ENCODE peak calls at places on chromosomes 5 and 9, in seven cellular contexts. R is IMR-90, J is A549, E is uterus, L is NCI-H748 treated with DMSO at 0.1 percent for 48 hours, W is left ventricle myocardium superior, B is T-helper 9 cell. V is an unnamed sample.

GRCh38 chr5:181242031-181242451 is 1.7 kb downstream of the RACK1 start:
- DNase-seq in R (no peak), B (no peak), J (no peak), L (no peak), W (no peak), E (no peak), V (peak; percentile 43)

GRCh38 chr5:1652873-1653707 is 129.3 kb upstream of the LPCAT1 start:
- DNase-seq in E (no peak), W (no peak), L (no peak), J (no peak), B (no peak), R (no peak), V (no peak)

GRCh38 chr5:93622240-93622885 is 39.3 kb downstream of the NR2F1 start:
- DNase-seq in E (peak; percentile 30), B (peak; percentile 28), W (no peak), L (peak; percentile 95), R (peak; percentile 77), J (no peak), V (peak; percentile 32)

GRCh38 chr5:94217216-94217615 is 401.2 kb downstream of the KIAA0825 start:
- DNase-seq in R (peak; percentile 43), E (no peak), L (no peak), W (no peak), J (no peak), B (no peak), V (peak; percentile 22)

GRCh38 chr5:31408814-31409213 is 123.1 kb downstream of the DROSHA start:
- DNase-seq in B (no peak), E (no peak), J (no peak), R (peak; percentile 74), W (no peak), L (no peak), V (peak; percentile 91)

GRCh38 chr5:77015938-77016569 is 14.2 kb upstream of the AGGF1 start:
- DNase-seq in W (no peak), L (peak; percentile 5), J (no peak), E (no peak), R (peak; percentile 69), B (no peak), V (peak; percentile 62)

GRCh38 chr5:147180751-147181150 is 54.1 kb upstream of the STK32A start:
- DNase-seq in L (no peak), W (no peak), E (no peak), B (no peak), J (no peak), R (no peak), V (no peak)

GRCh38 chr5:169050146-169050571 is 250.8 kb downstream of the SLIT3 start:
- DNase-seq in J (no peak), E (no peak), L (no peak), W (no peak), B (no peak), R (no peak), V (peak; percentile 33)

GRCh38 chr5:154385236-154385512 is 60.6 kb upstream of the SAP30L start:
- DNase-seq in B (no peak), E (no peak), L (no peak), R (no peak), J (no peak), W (no peak), V (no peak)

GRCh38 chr9:80090317-80090716 is 518.6 kb downstream of the TLE4 start:
- DNase-seq in B (no peak), E (no peak), R (no peak), L (no peak), W (no peak), J (no peak), V (no peak)

V was measured in EL.